ENCODE peak calls at places on chromosomes 13 and 19, in six cellular contexts. T is nephron progenitor cell; S is PC-3; C is effector memory CD4-positive, alpha-beta T cell; O is activated naive CD8-positive, alpha-beta T cell treated with anti-CD3 and anti-CD28 coated beads, Interleukin-2, amount 50 U/mL, for 24 hours; E is T-helper 22 cell. X is an unnamed sample.

GRCh38 chr13:71730267-71730666 is 136.7 kb downstream of the DACH1 start:
- DNase-seq in T (no peak), O (no peak), C (no peak), S (peak; percentile 39), E (no peak), X (no peak)

GRCh38 chr13:24012648-24013047 is 115.3 kb upstream of the C1QTNF9B start:
- DNase-seq in C (no peak), S (no peak), O (no peak), E (no peak), T (no peak), X (no peak)

GRCh38 chr19:10773969-10774368 is 56.1 kb downstream of the DNM2 start:
- DNase-seq in E (no peak), O (no peak), T (no peak), S (peak; percentile 90), C (no peak), X (no peak)

GRCh38 chr19:46902402-46902766 is 41.6 kb downstream of the ARHGAP35 start:
- DNase-seq in C (no peak), S (peak; percentile 86), T (no peak), O (no peak), E (no peak), X (no peak)

GRCh38 chr13:109737606-109738005 is 48.8 kb downstream of the IRS2 start:
- DNase-seq in O (peak; percentile 9), T (no peak), E (no peak), S (no peak), C (no peak), X (peak; percentile 21)

GRCh38 chr19:1173845-1174809 is at the start of gene SBNO2:
- DNase-seq in E (peak; percentile 66), C (peak; percentile 83), T (peak; percentile 95), S (peak; percentile 84), O (peak; percentile 97), X (peak; percentile 83)

GRCh38 chr13:45537506-45537905 is 72.8 kb downstream of the COG3 start:
- DNase-seq in E (no peak), O (no peak), C (no peak), S (no peak), T (no peak), X (no peak)

GRCh38 chr13:100443998-100444328 is 144.6 kb downstream of the GGACT start:
- DNase-seq in S (no peak), E (no peak), C (no peak), T (no peak), O (no peak), X (no peak)

GRCh38 chr19:45340232-45340898 is at the start of gene KLC3:
- DNase-seq in O (peak; percentile 44), T (peak; percentile 69), E (no peak), C (peak; percentile 34), S (peak; percentile 70), X (no peak)

GRCh38 chr13:100811431-100811830 is 136.8 kb upstream of the TMTC4 start:
- DNase-seq in C (no peak), S (no peak), O (no peak), E (no peak), T (no peak), X (no peak)

GRCh38 chr13:84574851-84575250 is 692.6 kb upstream of the SLITRK1 start:
- DNase-seq in T (no peak), O (no peak), S (peak; percentile 36), C (no peak), E (no peak), X (peak; percentile 28)

GRCh38 chr13:103291693-103292572 is 225.7 kb upstream of the SLC10A2 start:
- DNase-seq in T (no peak), S (no peak), E (no peak), C (no peak), O (no peak), X (no peak)

GRCh38 chr19:19554074-19555023 is 16.3 kb downstream of the CILP2 start:
- DNase-seq in E (no peak), C (peak; percentile 47), T (peak; percentile 69), S (peak; percentile 55), O (peak; percentile 78), X (peak; percentile 60)

GRCh38 chr13:111639994-111640393 is 319.6 kb downstream of the TEX29 start:
- DNase-seq in T (no peak), C (no peak), S (no peak), E (no peak), O (no peak), X (no peak)

GRCh38 chr13:26589754-26590153 is 32.3 kb downstream of the WASF3 start:
- DNase-seq in T (no peak), O (no peak), C (no peak), E (no peak), S (no peak), X (no peak)

GRCh38 chr19:55483681-55484361 is 1.2 kb upstream of the NAT14 start:
- DNase-seq in O (no peak), T (no peak), C (no peak), S (no peak), E (no peak), X (no peak)

GRCh38 chr13:29924482-29924884 is 74.1 kb upstream of the UBL3 start:
- DNase-seq in S (peak; percentile 76), C (no peak), E (no peak), O (no peak), T (no peak), X (peak; percentile 33)

GRCh38 chr13:85417807-85418206 is 381.4 kb downstream of the SLITRK6 start:
- DNase-seq in S (no peak), C (no peak), E (no peak), O (no peak), T (no peak), X (no peak)

GRCh38 chr19:566403-566802 is 6.0 kb upstream of the BSG start:
- DNase-seq in E (no peak), O (no peak), S (no peak), T (no peak), C (no peak), X (no peak)

GRCh38 chr19:33819875-33820781 is 23.5 kb downstream of the KCTD15 start:
- DNase-seq in E (peak; percentile 56), T (peak; percentile 79), S (peak; percentile 85), C (peak; percentile 53), O (peak; percentile 75), X (peak; percentile 87)

GRCh38 chr19:13056052-13056660 is 46.5 kb downstream of the LYL1 start:
- DNase-seq in S (peak; percentile 97), O (no peak), E (no peak), T (no peak), C (no peak), X (no peak)

GRCh38 chr13:40664100-40665060 is 2.1 kb downstream of the FOXO1 start:
- DNase-seq in E (peak; percentile 60), T (peak; percentile 71), O (peak; percentile 76), C (peak; percentile 67), S (peak; percentile 49), X (peak; percentile 39)

GRCh38 chr13:109971006-109971744 is 184.8 kb upstream of the IRS2 start:
- DNase-seq in O (no peak), E (no peak), T (no peak), S (no peak), C (no peak), X (no peak)

GRCh38 chr19:51372649-51373504 is at the start of gene NKG7:
- DNase-seq in O (peak; percentile 86), C (peak; percentile 25), S (no peak), E (peak; percentile 34), T (no peak), X (no peak)

GRCh38 chr13:47332149-47332548 is 435.3 kb upstream of the HTR2A start:
- DNase-seq in O (no peak), C (no peak), S (peak; percentile 13), T (no peak), E (no peak), X (no peak)

GRCh38 chr19:49453013-49453756 is at the start of gene ALDH16A1:
- DNase-seq in C (peak; percentile 96), O (peak; percentile 98), S (no peak), T (peak; percentile 98), E (peak; percentile 95), X (peak; percentile 97)

GRCh38 chr13:80040977-80041310 is 300.0 kb downstream of the SPRY2 start:
- DNase-seq in E (no peak), O (no peak), S (no peak), T (no peak), C (no peak), X (no peak)

X was measured in RKO.